ENCODE peak calls at places on chromosome 15, in seven cellular contexts. R is tibial nerve, A is adrenal gland, D is breast epithelium, Y is H9, F is BE2C, L is heart right ventricle. J is an unnamed sample. For H3K4me1, the result is how much of the 10 kb centered on the place peaks cover.

GRCh38 chr15:28955160-28955502 is 69.4 kb downstream of the APBA2 start:
- DNase-seq in R (no peak), A (no peak), D (no peak), Y (peak), F (peak), L (no peak), J (no peak)

GRCh38 chr15:45378149-45378912 is at the start of gene GATM:
- DNase-seq in R (peak), A (peak), D (peak), Y (peak), F (peak), L (peak), J (peak)

GRCh38 chr15:60721232-60721576 is 242.3 kb upstream of the ICE2 start:
- DNase-seq in R (no peak), A (no peak), D (no peak), Y (no peak), F (no peak), L (no peak), J (no peak)

GRCh38 chr15:68228143-68228970 is 1.2 kb downstream of the CLN6 start:
- DNase-seq in R (no peak), A (no peak), D (no peak), Y (no peak), F (no peak), L (no peak), J (peak)

GRCh38 chr15:48084759-48085420 is 35.9 kb upstream of the SLC24A5 start:
- DNase-seq in R (no peak), A (no peak), D (no peak), Y (peak), F (peak), L (no peak), J (no peak)

GRCh38 chr15:64950888-64951287 is 38.8 kb downstream of the SPG21 start:
- DNase-seq in R (no peak), A (no peak), D (no peak), Y (no peak), F (no peak), L (no peak), J (no peak)

GRCh38 chr15:64586259-64586658 is 125.9 kb downstream of the ZNF609 start:
- DNase-seq in R (no peak), A (no peak), D (no peak), Y (no peak), F (no peak), L (no peak), J (no peak)

GRCh38 chr15:55791576-55792400 is 48.8 kb upstream of the PRTG start:
- DNase-seq in R (no peak), A (no peak), D (no peak), Y (no peak), F (no peak), L (no peak), J (no peak)

GRCh38 chr15:57647071-57647790 is 55.5 kb downstream of the MYZAP start:
- DNase-seq in R (no peak), A (no peak), D (no peak), Y (no peak), F (no peak), L (no peak), J (no peak)

GRCh38 chr15:77626002-77626401 is 6.7 kb downstream of the LINGO1 start:
- DNase-seq in R (no peak), A (no peak), D (no peak), Y (no peak), F (no peak), L (no peak), J (no peak)

GRCh38 chr15:36911322-36911944 is 188.9 kb downstream of the MEIS2 start:
- DNase-seq in R (no peak), A (no peak), D (no peak), Y (no peak), F (no peak), L (no peak), J (no peak)
- H3K4me1 ChIP-seq in R (under half), A (under half), D (under half), Y (under half), F (under half), L (under half), J (under half)

GRCh38 chr15:79427781-79428598 is 4.1 kb upstream of the MINAR1 start:
- DNase-seq in R (no peak), A (no peak), D (no peak), Y (no peak), F (no peak), L (no peak), J (no peak)
- H3K4me1 ChIP-seq in R (under half), A (under half), D (under half), Y (under half), F (under half), L (under half), J (under half)

DNA sequence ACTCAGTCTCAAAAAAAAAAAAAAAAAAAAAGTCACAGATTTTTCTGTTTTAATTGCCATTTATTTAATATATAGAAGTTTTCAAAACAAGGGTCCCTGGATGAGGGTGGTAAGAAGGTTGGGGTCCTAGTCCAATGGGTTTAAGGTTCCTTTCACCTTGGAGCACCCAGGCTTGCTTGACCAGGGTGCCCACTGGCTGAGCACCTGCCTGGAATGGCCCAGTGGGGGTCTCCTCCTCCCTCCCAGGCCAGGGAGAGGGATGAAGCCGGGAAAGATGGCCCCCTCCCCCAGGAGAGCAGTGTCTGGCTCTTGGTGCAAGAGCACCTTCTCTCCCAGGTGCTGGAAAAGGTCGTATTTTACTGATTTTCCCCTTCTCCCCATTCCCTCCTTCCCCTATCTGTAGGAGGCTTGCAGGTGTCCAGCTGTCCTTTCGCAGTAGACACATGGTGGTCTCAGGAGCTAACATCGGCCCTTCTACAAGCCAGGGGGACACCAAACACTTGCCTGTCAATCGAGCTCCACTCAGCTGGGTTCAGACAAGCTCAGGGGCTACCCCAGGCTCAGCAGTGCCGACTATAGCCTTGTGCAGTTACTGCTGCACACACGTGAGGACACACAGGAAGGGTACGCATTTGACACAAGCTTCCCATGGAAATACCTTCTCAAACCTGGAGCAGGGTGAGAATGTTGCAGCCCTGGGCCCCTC is 112.3 kb upstream of the KLF13 start:
- DNase-seq in R (no peak), A (no peak), D (no peak), Y (no peak), F (no peak), L (no peak), J (no peak)
- H3K4me1 ChIP-seq in R (under half), A (under half), D (under half), Y (under half), F (under half), L (under half), J (under half)

GRCh38 chr15:51861557-51862350 is 32.3 kb downstream of the TMOD3 start:
- DNase-seq in R (no peak), A (no peak), D (no peak), Y (no peak), F (no peak), L (no peak), J (no peak)
- H3K4me1 ChIP-seq in R (under half), A (under half), D (under half), Y (under half), F (under half), L (under half), J (under half)

GRCh38 chr15:88636654-88637053 is 2.2 kb upstream of the ISG20 start:
- DNase-seq in R (no peak), A (no peak), D (no peak), Y (no peak), F (no peak), L (no peak), J (no peak)

GRCh38 chr15:88635343-88635742 is 3.5 kb upstream of the ISG20 start:
- DNase-seq in R (no peak), A (no peak), D (no peak), Y (no peak), F (no peak), L (no peak), J (no peak)

GRCh38 chr15:88634449-88634848 is 4.4 kb upstream of the ISG20 start:
- DNase-seq in R (no peak), A (no peak), D (no peak), Y (no peak), F (no peak), L (no peak), J (no peak)

GRCh38 chr15:88637436-88637835 is 1.4 kb upstream of the ISG20 start:
- DNase-seq in R (no peak), A (no peak), D (no peak), Y (no peak), F (no peak), L (no peak), J (no peak)

GRCh38 chr15:88636039-88636438 is 2.8 kb upstream of the ISG20 start:
- DNase-seq in R (no peak), A (no peak), D (peak), Y (peak), F (no peak), L (no peak), J (peak)
- H3K4me1 ChIP-seq in R (under half), A (under half), D (under half), Y (under half), F (under half), L (under half), J (under half)

DNA sequence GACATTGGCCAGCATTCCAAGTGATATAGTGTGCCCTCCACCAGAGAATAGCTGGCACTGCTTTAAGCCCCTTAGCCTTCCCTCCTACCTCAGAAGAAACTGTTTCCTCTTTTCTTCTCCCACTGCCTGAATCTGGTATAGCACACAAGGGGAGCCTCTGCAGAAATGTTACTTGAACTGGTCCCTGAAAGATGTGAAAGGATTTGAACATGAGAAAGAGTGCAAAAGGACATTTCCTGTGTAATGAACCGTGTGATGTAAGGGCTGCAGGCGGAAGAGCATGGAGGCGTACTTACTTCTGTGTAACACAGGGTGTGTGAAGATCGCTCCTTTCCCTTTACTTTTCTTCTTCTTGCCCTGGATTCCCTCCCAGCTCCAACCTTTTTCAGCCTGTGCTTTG is 8.3 kb downstream of the TMOD3 start:
- DNase-seq in R (no peak), A (no peak), D (no peak), Y (no peak), F (no peak), L (no peak), J (no peak)
- H3K4me1 ChIP-seq in R (under half), A (half or more), D (under half), Y (under half), F (under half), L (half or more), J (under half)

DNA sequence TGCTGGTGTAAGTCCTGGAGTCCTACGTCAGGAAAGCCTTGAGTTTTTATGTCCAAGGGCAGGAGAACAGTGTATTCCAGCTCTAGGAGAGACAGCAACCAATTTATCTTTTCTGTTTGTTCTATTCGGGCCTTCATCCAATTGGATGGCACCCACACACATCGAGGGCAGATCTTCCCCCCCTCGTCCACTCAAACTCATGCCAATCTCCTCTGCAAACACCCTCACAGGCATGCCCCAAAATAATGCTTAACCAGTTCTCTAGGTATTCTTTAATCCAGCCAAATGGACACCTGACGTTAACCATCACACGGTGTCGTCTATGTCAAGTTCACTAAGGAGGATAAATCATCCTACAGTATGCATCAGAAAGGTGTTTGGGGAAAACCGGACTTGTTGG is 102.5 kb upstream of the TRPM1 start:
- DNase-seq in R (no peak), A (no peak), D (no peak), Y (no peak), F (no peak), L (no peak), J (peak)
- H3K4me1 ChIP-seq in R (under half), A (under half), D (under half), Y (under half), F (under half), L (under half), J (under half)

GRCh38 chr15:63052961-63053698 is 10.6 kb downstream of the TPM1 start:
- DNase-seq in R (peak), A (peak), D (peak), Y (no peak), F (peak), L (peak), J (no peak)

GRCh38 chr15:63052128-63052826 is 9.7 kb downstream of the TPM1 start:
- DNase-seq in R (no peak), A (no peak), D (no peak), Y (no peak), F (no peak), L (no peak), J (no peak)

GRCh38 chr15:63054985-63055384 is 12.4 kb downstream of the TPM1 start:
- DNase-seq in R (no peak), A (no peak), D (no peak), Y (no peak), F (peak), L (no peak), J (no peak)

GRCh38 chr15:63056843-63057242 is 14.3 kb downstream of the TPM1 start:
- DNase-seq in R (no peak), A (no peak), D (no peak), Y (no peak), F (peak), L (peak), J (no peak)

DNA sequence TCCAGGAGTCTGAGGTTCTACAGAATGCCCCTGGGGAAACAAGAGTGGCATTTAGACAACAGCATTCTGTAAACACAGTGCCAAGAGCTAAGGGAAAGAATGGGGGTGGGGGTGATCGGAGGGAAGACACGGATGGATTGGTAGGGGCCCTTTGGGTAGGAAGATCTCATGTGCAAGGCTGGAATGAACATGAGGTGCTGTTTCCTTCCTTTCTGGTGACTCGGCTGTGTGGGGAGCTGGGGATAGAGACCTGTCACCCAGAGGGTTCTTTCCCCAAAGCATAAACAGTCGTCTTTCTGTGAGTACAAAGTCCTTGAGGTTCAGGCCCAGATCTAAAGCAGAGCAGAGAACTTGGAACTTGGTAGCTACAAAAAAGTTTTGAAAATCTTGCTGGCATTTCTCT is 11.7 kb downstream of the TPM1 start:
- DNase-seq in R (no peak), A (no peak), D (no peak), Y (no peak), F (no peak), L (no peak), J (no peak)
- H3K4me1 ChIP-seq in R (under half), A (half or more), D (half or more), Y (under half), F (half or more), L (half or more), J (under half)

DNA sequence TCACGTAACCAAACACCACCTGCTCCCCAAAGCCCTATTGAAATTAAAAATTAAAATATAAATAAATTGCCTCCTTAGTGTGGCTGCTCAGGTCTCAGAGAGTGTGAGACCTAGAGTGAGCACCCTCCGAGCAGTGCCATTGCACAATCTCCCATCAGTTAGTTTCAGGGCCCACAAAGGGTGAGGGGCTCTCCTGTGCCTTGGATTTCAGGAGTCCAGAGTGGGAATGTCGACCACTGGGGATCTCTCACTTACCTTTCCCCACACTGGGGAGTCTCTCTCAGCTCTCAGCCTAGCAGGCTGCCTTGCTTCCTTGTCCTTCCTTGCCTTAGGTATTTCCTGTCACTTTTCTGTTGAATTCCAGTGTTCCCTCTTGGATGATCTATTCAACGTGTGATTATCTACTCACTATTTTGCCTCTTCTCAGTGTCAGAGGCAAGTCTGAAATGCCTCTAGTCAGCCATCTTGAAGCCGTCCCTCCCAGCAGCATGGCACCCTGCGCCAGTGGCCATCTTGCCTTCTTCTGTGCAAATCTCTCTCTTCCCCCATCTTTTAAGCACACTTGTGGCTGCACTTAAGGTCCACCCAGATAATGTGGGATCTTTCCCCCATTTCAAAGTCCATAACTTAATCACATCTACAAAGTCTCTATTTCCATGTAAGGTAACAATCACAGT is 119.3 kb downstream of the LRRK1 start:
- DNase-seq in R (no peak), A (no peak), D (no peak), Y (peak), F (peak), L (no peak), J (no peak)
- H3K4me1 ChIP-seq in R (under half), A (under half), D (under half), Y (under half), F (under half), L (under half), J (under half)

DNA sequence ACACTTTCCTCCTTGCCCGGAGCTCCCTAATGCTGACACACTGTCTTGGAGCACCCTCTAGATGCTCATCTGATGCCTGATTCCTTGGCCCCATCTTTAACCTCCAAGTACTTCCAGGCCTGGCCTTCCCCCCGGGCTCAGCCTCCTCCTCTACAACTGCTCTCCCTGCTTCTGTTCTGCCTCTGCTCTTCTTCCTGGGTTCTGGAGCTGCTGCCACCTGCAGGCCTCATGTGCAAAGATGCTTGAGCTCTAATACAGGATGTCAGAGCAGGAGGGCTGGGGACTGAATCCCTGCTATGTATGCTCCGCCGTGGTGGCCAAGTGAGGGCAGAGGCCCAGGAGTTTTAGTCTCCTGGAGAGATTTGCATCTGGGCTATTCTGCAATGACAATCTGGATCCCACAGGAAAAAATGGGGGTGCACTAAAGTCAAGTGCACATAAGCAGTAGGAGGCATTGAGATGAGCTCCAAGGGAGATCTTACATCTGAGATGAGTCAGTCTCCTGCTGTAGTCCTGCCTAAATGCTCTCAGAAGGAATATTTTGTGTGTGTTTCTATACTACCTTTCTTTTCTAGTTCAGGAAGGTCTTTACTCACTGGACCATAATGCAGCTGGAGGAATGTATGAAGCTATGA is 296.3 kb downstream of the UACA start:
- DNase-seq in R (no peak), A (peak), D (no peak), Y (peak), F (peak), L (peak), J (peak)
- H3K4me1 ChIP-seq in R (under half), A (under half), D (under half), Y (under half), F (under half), L (under half), J (under half)